ENCODE peak calls at places on chromosomes 5 and 9, in nine cellular contexts. R, T, X, W, H, J, I, Z and G are unnamed samples.

GRCh38 chr9:130276121-130276520 is 10.6 kb downstream of the HMCN2 start:
- DNase-seq in R (peak), T (no peak), X (peak), W (no peak), H (no peak), J (no peak), I (no peak), Z (no peak), G (no peak)

GRCh38 chr5:2138896-2139295 is 256.2 kb upstream of the IRX4 start:
- DNase-seq in R (no peak), T (no peak), X (no peak), W (no peak), H (peak), J (no peak), I (no peak), Z (no peak), G (no peak)

GRCh38 chr5:61232490-61232889 is 70.2 kb upstream of the SMIM15 start:
- DNase-seq in R (peak), T (no peak), X (no peak), W (no peak), H (no peak), J (no peak), I (no peak), Z (no peak), G (no peak)

GRCh38 chr5:151523335-151523734 is 67.8 kb downstream of the FAT2 start:
- DNase-seq in R (peak), T (peak), X (peak), W (no peak), H (no peak), J (no peak), I (no peak), Z (no peak), G (no peak)

GRCh38 chr9:36398745-36399144 is 1.3 kb downstream of the RNF38 start:
- DNase-seq in R (peak), T (no peak), X (no peak), W (no peak), H (no peak), J (no peak), I (no peak), Z (no peak), G (no peak)

GRCh38 chr5:640461-641330 is 28.6 kb downstream of the CEP72 start:
- DNase-seq in R (no peak), T (no peak), X (no peak), W (no peak), H (no peak), J (no peak), I (no peak), Z (no peak), G (no peak)

GRCh38 chr9:115978739-115979138 is 174.9 kb upstream of the PAPPA start:
- DNase-seq in R (peak), T (peak), X (no peak), W (no peak), H (no peak), J (no peak), I (no peak), Z (no peak), G (no peak)

GRCh38 chr9:121927636-121928035 is 165.5 kb downstream of the TTLL11 start:
- DNase-seq in R (no peak), T (no peak), X (no peak), W (no peak), H (no peak), J (no peak), I (no peak), Z (no peak), G (no peak)

GRCh38 chr9:114811301-114811700 is 5.5 kb upstream of the TNFSF15 start:
- DNase-seq in R (no peak), T (no peak), X (no peak), W (no peak), H (no peak), J (no peak), I (no peak), Z (no peak), G (no peak)

GRCh38 chr5:131747180-131748105 is 49.4 kb downstream of the FNIP1 start:
- DNase-seq in R (peak), T (no peak), X (no peak), W (no peak), H (no peak), J (no peak), I (no peak), Z (no peak), G (no peak)

GRCh38 chr5:150448960-150449490 is 514 bp downstream of the RPS14 start:
- DNase-seq in R (no peak), T (peak), X (no peak), W (no peak), H (no peak), J (no peak), I (peak), Z (no peak), G (no peak)

GRCh38 chr5:16554110-16554509 is 62.7 kb downstream of the RETREG1 start:
- DNase-seq in R (no peak), T (no peak), X (no peak), W (no peak), H (no peak), J (no peak), I (no peak), Z (no peak), G (no peak)

GRCh38 chr5:16550316-16550952 is 66.4 kb downstream of the RETREG1 start:
- DNase-seq in R (peak), T (peak), X (no peak), W (no peak), H (no peak), J (no peak), I (no peak), Z (no peak), G (no peak)

GRCh38 chr5:16551628-16552027 is 65.2 kb downstream of the RETREG1 start:
- DNase-seq in R (no peak), T (no peak), X (no peak), W (no peak), H (no peak), J (no peak), I (no peak), Z (no peak), G (no peak)

GRCh38 chr5:16549491-16550233 is 67.1 kb downstream of the RETREG1 start:
- DNase-seq in R (peak), T (no peak), X (no peak), W (no peak), H (no peak), J (no peak), I (no peak), Z (no peak), G (no peak)

GRCh38 chr5:16552666-16553343 is 64.0 kb downstream of the RETREG1 start:
- DNase-seq in R (peak), T (peak), X (no peak), W (peak), H (peak), J (no peak), I (peak), Z (no peak), G (no peak)
- TF ChIP-seq CTCF in R (peak), T (peak), X (peak), W (peak), H (peak), J (peak), I (peak), Z (peak), G (peak)

GRCh38 chr9:124794902-124795491 is 18.1 kb downstream of the OLFML2A start:
- DNase-seq in R (no peak), T (no peak), X (no peak), W (no peak), H (no peak), J (no peak), I (no peak), Z (no peak), G (no peak)
- TF ChIP-seq CTCF in R (no peak), T (no peak), X (no peak), W (no peak), H (no peak), J (no peak), I (no peak), Z (no peak), G (no peak)

GRCh38 chr5:98341711-98342042 is 431.8 kb upstream of the RGMB start:
- DNase-seq in R (peak), T (no peak), X (no peak), W (no peak), H (no peak), J (no peak), I (no peak), Z (no peak), G (no peak)
- TF ChIP-seq CTCF in R (no peak), T (no peak), X (no peak), W (no peak), H (no peak), J (no peak), I (no peak), Z (no peak), G (no peak)

DNA sequence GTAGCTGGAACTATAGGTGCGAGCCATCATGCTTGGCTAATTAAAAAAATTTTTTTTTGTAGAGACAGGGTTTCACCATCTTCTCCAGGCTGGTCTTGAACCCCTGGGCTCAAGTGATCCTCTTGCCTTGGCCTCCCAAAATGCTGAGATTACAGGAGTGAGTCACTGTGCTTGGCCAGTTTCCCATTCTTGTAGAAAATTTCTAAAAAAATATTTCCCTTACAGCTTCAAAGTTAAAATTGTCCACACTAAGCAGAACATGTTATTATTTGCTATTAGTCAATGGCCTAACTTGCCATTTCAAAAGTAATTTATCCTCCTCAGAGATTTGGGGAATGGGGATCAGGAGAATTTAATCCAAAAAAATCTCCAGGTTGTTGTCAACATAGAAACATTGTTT is 40.1 kb downstream of the SLC38A9 start:
- DNase-seq in R (peak), T (peak), X (no peak), W (no peak), H (no peak), J (no peak), I (no peak), Z (no peak), G (no peak)
- TF ChIP-seq CTCF in R (no peak), T (no peak), X (no peak), W (no peak), H (no peak), J (no peak), I (no peak), Z (no peak), G (no peak)